ENCODE peak calls at places on chromosomes 6 and 20, in eight cellular contexts. I, M, U, H, Y, P, X and T are unnamed samples.

GRCh38 chr6:2454180-2454579 is 208.8 kb upstream of the GMDS start:
- DNase-seq in Y (no peak), P (peak; percentile 7), I (no peak), U (no peak), M (no peak), H (no peak), X (no peak), T (no peak)

GRCh38 chr20:22382742-22383141 is 201.6 kb downstream of the FOXA2 start:
- DNase-seq in U (no peak), Y (no peak), P (no peak), X (no peak), H (no peak), I (no peak), M (no peak), T (no peak)

GRCh38 chr6:70956451-70957283 is at the start of gene B3GAT2:
- DNase-seq in Y (peak; percentile 27), M (peak; percentile 15), X (peak; percentile 19), I (no peak), H (no peak), P (peak; percentile 3), U (no peak), T (no peak)

GRCh38 chr6:149014631-149015171 is 267.9 kb downstream of the UST start:
- DNase-seq in M (no peak), X (no peak), Y (no peak), H (no peak), P (peak; percentile 74), I (no peak), U (no peak), T (no peak)

GRCh38 chr6:162184465-162184864 is 543.1 kb downstream of the PRKN start:
- DNase-seq in U (no peak), X (no peak), I (no peak), Y (no peak), M (no peak), H (no peak), P (no peak), T (no peak)

GRCh38 chr6:33433001-33433559 is 13.2 kb downstream of the SYNGAP1 start:
- DNase-seq in P (no peak), X (no peak), U (no peak), H (no peak), Y (no peak), M (no peak), I (no peak), T (no peak)

GRCh38 chr6:5308066-5308465 is 46.8 kb downstream of the FARS2 start:
- DNase-seq in U (no peak), I (no peak), P (peak; percentile 57), X (no peak), M (no peak), H (no peak), Y (no peak), T (no peak)

GRCh38 chr6:79048611-79049010 is 29.4 kb downstream of the PHIP start:
- DNase-seq in X (no peak), H (no peak), U (no peak), I (no peak), M (no peak), Y (peak; percentile 13), P (peak; percentile 31), T (no peak)

GRCh38 chr20:46122071-46122470 is 4.0 kb downstream of the CD40 start:
- DNase-seq in Y (no peak), M (no peak), H (peak; percentile 44), U (no peak), P (peak; percentile 59), I (no peak), X (no peak), T (no peak)